ENCODE peak calls at places on chromosomes 7 and 10, in four cellular contexts. One of them, this sample, is unnamed.

GRCh38 chr10:107144490-107144889 is 20.0 kb downstream of the SORCS1 start:
- DNase-seq in mammary epithelial cell: no peak
- DNase-seq in OCI-LY7: no peak
- DNase-seq in HepG2: no peak
- DNase-seq in this sample: no peak

GRCh38 chr10:266974-267425 is 131.7 kb downstream of the ZMYND11 start:
- DNase-seq in OCI-LY7: peak; percentile 10
- DNase-seq in HepG2: no peak
- DNase-seq in mammary epithelial cell: peak; percentile 50
- DNase-seq in this sample: no peak

GRCh38 chr10:68110027-68110426 is 739 bp downstream of the MYPN start:
- DNase-seq in mammary epithelial cell: no peak
- DNase-seq in OCI-LY7: no peak
- DNase-seq in HepG2: no peak
- DNase-seq in this sample: no peak

GRCh38 chr7:77281780-77282478 is 82.3 kb upstream of the FGL2 start:
- DNase-seq in mammary epithelial cell: no peak
- DNase-seq in HepG2: no peak
- DNase-seq in OCI-LY7: peak; percentile 16
- DNase-seq in this sample: no peak

GRCh38 chr7:127751062-127751722 is 99.2 kb downstream of the SND1 start:
- DNase-seq in mammary epithelial cell: peak; percentile 46
- DNase-seq in HepG2: no peak
- DNase-seq in OCI-LY7: no peak
- DNase-seq in this sample: no peak

GRCh38 chr10:114304566-114305421 is 65.7 kb downstream of the VWA2 start:
- DNase-seq in mammary epithelial cell: no peak
- DNase-seq in HepG2: no peak
- DNase-seq in OCI-LY7: peak; percentile 86
- DNase-seq in this sample: peak; percentile 83

GRCh38 chr7:29331163-29331562 is 136.6 kb downstream of the CHN2 start:
- DNase-seq in HepG2: no peak
- DNase-seq in OCI-LY7: no peak
- DNase-seq in mammary epithelial cell: no peak
- DNase-seq in this sample: no peak

GRCh38 chr7:68425377-68425776 is 1172.9 kb upstream of the AUTS2 start:
- DNase-seq in OCI-LY7: peak; percentile 7
- DNase-seq in HepG2: no peak
- DNase-seq in mammary epithelial cell: no peak
- DNase-seq in this sample: no peak

GRCh38 chr10:570631-571565 is 118.6 kb downstream of the DIP2C start:
- DNase-seq in HepG2: no peak
- DNase-seq in OCI-LY7: no peak
- DNase-seq in mammary epithelial cell: no peak
- DNase-seq in this sample: no peak

GRCh38 chr7:108093903-108094302 is 36.3 kb downstream of the LAMB4 start:
- DNase-seq in HepG2: no peak
- DNase-seq in OCI-LY7: no peak
- DNase-seq in mammary epithelial cell: no peak
- DNase-seq in this sample: no peak

GRCh38 chr7:108132551-108133265 is 2.5 kb upstream of the LAMB4 start:
- DNase-seq in HepG2: no peak
- DNase-seq in mammary epithelial cell: peak; percentile 93
- DNase-seq in OCI-LY7: no peak
- DNase-seq in this sample: no peak

GRCh38 chr7:1044189-1045037 is at the start of gene GPR146:
- DNase-seq in mammary epithelial cell: peak; percentile 95
- DNase-seq in OCI-LY7: peak; percentile 93
- DNase-seq in HepG2: peak; percentile 94
- DNase-seq in this sample: peak; percentile 98

GRCh38 chr7:1045727-1046063 is 1.3 kb downstream of the GPR146 start:
- DNase-seq in mammary epithelial cell: no peak
- DNase-seq in OCI-LY7: no peak
- DNase-seq in HepG2: no peak
- DNase-seq in this sample: no peak

GRCh38 chr7:1049006-1049741 is 4.8 kb downstream of the GPR146 start:
- DNase-seq in HepG2: no peak
- DNase-seq in mammary epithelial cell: no peak
- DNase-seq in OCI-LY7: no peak
- DNase-seq in this sample: no peak

GRCh38 chr7:1045038-1045726 is 836 bp downstream of the GPR146 start:
- DNase-seq in OCI-LY7: no peak
- DNase-seq in mammary epithelial cell: no peak
- DNase-seq in HepG2: peak; percentile 53
- DNase-seq in this sample: no peak

DNA sequence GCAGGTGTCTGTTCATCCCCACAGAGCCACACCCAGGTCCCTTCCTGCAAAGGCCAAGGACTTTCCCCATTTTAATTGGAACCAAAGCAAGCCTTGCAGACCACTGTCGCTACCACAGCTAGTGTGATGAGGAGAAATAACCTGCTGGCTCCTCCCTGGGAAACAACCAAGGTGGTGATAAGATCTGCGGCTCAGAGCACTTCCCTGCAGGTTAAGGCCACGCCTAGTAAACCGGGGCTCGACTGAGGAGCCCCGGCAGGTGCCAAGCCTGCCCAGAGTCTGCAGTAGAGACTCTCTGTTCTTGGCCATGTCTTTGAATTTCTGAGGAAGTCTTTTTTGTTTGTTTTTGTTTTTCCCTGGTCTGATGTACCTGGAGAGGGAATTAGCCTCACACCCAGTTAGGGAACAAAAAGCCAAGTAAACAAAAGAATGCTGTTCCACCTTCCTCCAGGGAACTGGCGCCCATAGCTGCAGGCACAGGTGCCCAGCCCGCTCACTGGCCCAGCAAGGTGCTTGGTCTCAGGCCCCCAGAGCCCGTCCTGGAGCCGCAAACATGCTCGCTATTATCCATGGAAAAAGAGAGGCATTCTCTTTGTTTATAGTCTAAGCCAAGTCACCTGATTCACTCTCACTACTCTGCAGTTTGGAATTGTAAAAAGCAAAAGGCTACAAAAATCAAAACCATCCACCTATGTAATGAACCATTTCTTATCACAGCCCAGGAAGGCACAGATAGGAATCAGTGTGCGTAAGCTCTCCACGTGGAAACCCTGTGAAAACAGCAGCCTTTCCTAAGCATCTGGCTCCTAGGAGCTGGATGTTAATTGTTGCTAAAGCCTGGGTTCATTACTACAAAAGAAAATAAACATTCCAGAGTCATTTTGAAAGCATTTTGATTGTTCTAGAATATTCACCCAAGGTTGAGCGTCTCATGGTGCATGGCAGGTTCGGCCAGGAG is 2.7 kb downstream of the GPR146 start:
- DNase-seq in HepG2: no peak
- DNase-seq in OCI-LY7: no peak
- DNase-seq in mammary epithelial cell: no peak
- DNase-seq in this sample: no peak
- TF ChIP-seq CTCF in HepG2: no peak
- TF ChIP-seq CTCF in OCI-LY7: no peak
- TF ChIP-seq CTCF in mammary epithelial cell: no peak
- TF ChIP-seq CTCF in this sample: no peak

GRCh38 chr7:128840326-128841170 is 10.3 kb downstream of the FLNC start:
- DNase-seq in HepG2: no peak
- DNase-seq in mammary epithelial cell: no peak
- DNase-seq in OCI-LY7: no peak
- DNase-seq in this sample: no peak
- TF ChIP-seq CTCF in HepG2: no peak
- TF ChIP-seq CTCF in mammary epithelial cell: no peak
- TF ChIP-seq CTCF in OCI-LY7: no peak
- TF ChIP-seq CTCF in this sample: no peak

GRCh38 chr10:29532256-29532878 is 102.4 kb downstream of the SVIL start:
- DNase-seq in OCI-LY7: no peak
- DNase-seq in mammary epithelial cell: no peak
- DNase-seq in HepG2: no peak
- DNase-seq in this sample: no peak

GRCh38 chr10:29525762-29526161 is 109.0 kb downstream of the SVIL start:
- DNase-seq in mammary epithelial cell: no peak
- DNase-seq in OCI-LY7: no peak
- DNase-seq in HepG2: no peak
- DNase-seq in this sample: no peak

GRCh38 chr10:29530112-29530976 is 104.4 kb downstream of the SVIL start:
- DNase-seq in HepG2: no peak
- DNase-seq in OCI-LY7: no peak
- DNase-seq in mammary epithelial cell: no peak
- DNase-seq in this sample: no peak

GRCh38 chr10:29533046-29533445 is 101.7 kb downstream of the SVIL start:
- DNase-seq in OCI-LY7: no peak
- DNase-seq in mammary epithelial cell: no peak
- DNase-seq in HepG2: no peak
- DNase-seq in this sample: no peak

DNA sequence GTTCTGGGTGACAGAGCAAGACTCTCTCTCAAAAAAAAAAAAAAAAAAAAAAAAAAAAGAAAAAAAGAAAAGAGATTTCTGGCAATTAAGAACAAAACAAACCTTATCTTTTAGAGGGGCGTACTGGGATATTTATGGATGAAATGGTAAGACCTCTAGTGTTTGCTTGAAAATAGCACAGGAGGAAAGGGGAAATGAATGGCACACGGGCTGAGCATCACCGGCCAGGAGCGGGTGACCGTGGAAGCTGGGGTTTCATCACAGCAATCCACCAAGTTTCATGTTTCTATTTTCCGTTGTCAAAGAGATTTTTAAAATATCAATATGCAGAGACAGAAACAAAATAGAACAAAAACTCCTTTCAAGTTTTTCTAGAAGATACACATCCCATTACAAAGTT is 105.6 kb downstream of the SVIL start:
- DNase-seq in OCI-LY7: no peak
- DNase-seq in mammary epithelial cell: no peak
- DNase-seq in HepG2: no peak
- DNase-seq in this sample: no peak
- TF ChIP-seq CTCF in OCI-LY7: no peak
- TF ChIP-seq CTCF in mammary epithelial cell: no peak
- TF ChIP-seq CTCF in HepG2: no peak
- TF ChIP-seq CTCF in this sample: no peak

DNA sequence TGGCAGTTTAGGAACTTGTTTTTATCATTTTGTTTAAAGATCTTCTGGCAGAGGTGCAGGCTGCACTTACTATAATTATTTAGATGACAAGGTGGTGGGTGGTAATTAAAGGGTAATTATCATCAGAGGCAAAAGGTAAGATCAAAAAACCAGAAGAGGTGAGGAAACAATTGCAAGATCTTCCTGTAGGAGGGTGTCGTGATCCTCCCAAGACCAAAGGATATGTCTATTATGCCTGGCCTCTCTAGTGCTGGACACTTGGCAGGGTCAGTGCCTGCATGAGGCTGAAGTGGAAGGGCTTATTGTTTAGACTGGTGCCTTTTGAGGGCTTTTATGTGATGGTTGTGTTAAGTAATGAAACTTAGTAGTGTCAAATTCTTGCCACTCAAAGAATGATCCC is 1.8 kb upstream of the WAPL start:
- DNase-seq in HepG2: peak; percentile 21
- DNase-seq in mammary epithelial cell: peak; percentile 12
- DNase-seq in OCI-LY7: peak; percentile 35
- DNase-seq in this sample: no peak
- TF ChIP-seq CTCF in HepG2: peak; percentile 58
- TF ChIP-seq CTCF in mammary epithelial cell: peak; percentile 45
- TF ChIP-seq CTCF in OCI-LY7: peak; percentile 69
- TF ChIP-seq CTCF in this sample: no peak

DNA sequence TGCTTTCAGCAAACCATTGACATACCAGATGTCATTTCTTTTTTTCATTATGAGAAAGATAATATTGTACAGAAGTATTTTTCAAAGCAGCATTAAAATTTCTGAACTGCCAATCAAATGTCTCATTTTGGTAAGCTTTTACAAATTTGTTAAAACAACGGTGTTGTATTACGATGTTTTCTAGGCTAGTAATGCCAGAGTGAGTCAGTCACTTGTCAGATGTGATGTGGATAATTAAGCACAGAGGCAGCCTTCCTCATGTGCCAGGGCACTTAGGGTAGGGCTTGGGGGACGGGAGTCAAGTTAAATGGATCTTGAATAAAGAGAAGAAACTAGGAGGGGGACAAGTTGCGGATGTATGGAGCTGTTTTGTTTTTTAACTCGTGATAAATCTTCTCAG is 10.1 kb downstream of the PSTK start:
- DNase-seq in HepG2: no peak
- DNase-seq in OCI-LY7: no peak
- DNase-seq in mammary epithelial cell: no peak
- DNase-seq in this sample: no peak
- TF ChIP-seq CTCF in HepG2: no peak
- TF ChIP-seq CTCF in OCI-LY7: no peak
- TF ChIP-seq CTCF in mammary epithelial cell: no peak
- TF ChIP-seq CTCF in this sample: no peak

DNA sequence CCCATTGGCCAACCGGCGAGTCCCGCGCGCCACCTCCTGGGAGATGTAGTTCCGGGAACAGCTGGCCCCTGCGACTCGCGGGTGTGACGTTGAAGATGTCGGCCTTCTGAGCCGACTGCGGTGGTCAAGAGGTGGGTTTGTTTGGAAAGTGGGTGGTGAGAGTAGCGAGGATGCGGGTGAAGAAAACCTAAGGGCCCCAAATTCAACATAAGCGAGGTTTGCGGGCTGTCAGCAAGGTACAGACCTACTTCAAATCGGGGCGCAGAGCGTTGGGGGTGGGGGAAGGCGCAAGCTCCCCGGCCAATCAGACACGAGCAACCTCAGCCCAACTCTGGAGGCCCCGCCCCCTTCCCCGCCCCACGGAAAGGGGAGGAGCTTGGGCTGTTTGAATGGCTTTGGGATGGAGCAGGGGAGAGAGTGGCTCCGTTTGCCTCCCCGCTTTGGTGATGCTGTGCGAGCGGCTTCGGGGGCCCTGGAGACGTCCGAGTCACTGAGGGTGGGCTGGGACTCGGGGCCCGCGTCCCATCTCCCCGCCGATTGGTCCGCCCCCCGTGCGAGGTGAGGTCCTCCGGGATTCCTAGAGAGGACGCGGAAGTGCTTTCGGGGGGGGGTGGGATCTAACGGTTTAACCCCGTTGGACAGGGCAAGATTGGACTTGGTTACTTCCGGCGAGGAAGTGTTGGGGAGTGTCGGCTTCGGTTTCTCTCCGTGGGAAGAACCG is at the start of gene ZKSCAN5:
- DNase-seq in mammary epithelial cell: peak; percentile 96
- DNase-seq in OCI-LY7: peak; percentile 96
- DNase-seq in HepG2: peak; percentile 90
- DNase-seq in this sample: peak; percentile 97
- TF ChIP-seq CTCF in mammary epithelial cell: peak; percentile 9
- TF ChIP-seq CTCF in OCI-LY7: no peak
- TF ChIP-seq CTCF in HepG2: no peak
- TF ChIP-seq CTCF in this sample: no peak

DNA sequence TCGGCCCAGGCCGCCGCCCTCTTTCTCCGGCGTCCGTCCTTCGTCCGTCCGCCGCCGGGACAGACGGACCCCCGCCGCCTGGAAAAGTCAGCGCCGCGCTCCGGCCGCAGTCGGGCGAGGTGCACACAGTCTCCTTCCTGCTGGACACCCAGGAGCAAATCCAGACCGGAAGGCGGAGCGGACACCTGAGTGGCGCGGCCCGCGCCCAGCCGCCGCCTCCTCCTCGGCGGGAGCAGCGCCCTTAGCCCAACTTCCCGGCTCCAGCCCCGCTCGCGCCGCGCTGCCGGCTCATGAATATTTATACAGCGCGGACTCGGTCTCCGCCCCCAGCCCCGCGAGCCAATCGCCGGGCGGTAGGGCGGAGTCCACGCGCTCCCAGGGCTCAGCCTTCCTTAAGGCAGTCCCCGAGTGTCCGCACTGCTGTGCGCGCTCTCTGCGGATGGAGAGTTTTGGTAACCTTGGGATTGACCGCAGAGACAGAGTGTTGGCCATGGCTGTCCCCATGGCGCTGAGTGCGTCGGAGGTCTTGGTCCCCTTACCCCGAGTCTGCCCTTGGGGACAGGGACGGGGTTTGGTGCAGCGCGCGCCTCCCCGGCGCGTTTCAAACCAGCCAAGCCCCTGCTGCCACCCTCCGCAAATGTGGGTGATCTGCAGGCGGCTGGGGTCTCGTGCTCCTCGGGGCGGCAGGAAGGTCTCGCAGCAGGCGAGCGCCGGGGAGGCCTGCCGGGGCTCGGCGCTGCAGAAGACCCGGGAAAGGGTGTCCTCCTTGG is at the start of gene FZD8:
- DNase-seq in HepG2: peak; percentile 68
- DNase-seq in OCI-LY7: peak; percentile 90
- DNase-seq in mammary epithelial cell: peak; percentile 95
- DNase-seq in this sample: peak; percentile 93
- TF ChIP-seq CTCF in HepG2: peak; percentile 40
- TF ChIP-seq CTCF in OCI-LY7: peak; percentile 67
- TF ChIP-seq CTCF in mammary epithelial cell: peak; percentile 0
- TF ChIP-seq CTCF in this sample: no peak

This sample was measured in glutamatergic neuron.